ENCODE peak calls at places on chromosomes 5 and 9, in nine cellular contexts. One of them, this sample, is unnamed.

GRCh38 chr9:131960805-131961495 is 118.7 kb downstream of the MED27 start:
- DNase-seq in breast epithelium: no peak
- DNase-seq in anterior cingulate cortex: peak; percentile 43
- DNase-seq in AG09319: no peak
- DNase-seq in SJCRH30: peak; percentile 53
- DNase-seq in NCI-H524 treated with DMSO at 0.1 percent for 48 hours: no peak
- DNase-seq in stimulated activated CD4-positive, alpha-beta T cell treated with anti-CD3 and anti-CD28 coated beads, Interleukin-2, amount 100 ng/mL, for 48 hours: no peak
- DNase-seq in GM18507: no peak
- DNase-seq in non-pigmented ciliary epithelial cell: no peak
- DNase-seq in this sample: no peak

GRCh38 chr5:149938791-149939358 is 5.7 kb downstream of the PDE6A start:
- DNase-seq in AG09319: peak; percentile 37
- DNase-seq in anterior cingulate cortex: no peak
- DNase-seq in SJCRH30: no peak
- DNase-seq in non-pigmented ciliary epithelial cell: peak; percentile 51
- DNase-seq in breast epithelium: peak; percentile 69
- DNase-seq in NCI-H524 treated with DMSO at 0.1 percent for 48 hours: no peak
- DNase-seq in stimulated activated CD4-positive, alpha-beta T cell treated with anti-CD3 and anti-CD28 coated beads, Interleukin-2, amount 100 ng/mL, for 48 hours: no peak
- DNase-seq in GM18507: no peak
- DNase-seq in this sample: no peak

GRCh38 chr5:15515229-15515628 is 15.2 kb downstream of the FBXL7 start:
- DNase-seq in AG09319: no peak
- DNase-seq in non-pigmented ciliary epithelial cell: no peak
- DNase-seq in SJCRH30: no peak
- DNase-seq in GM18507: no peak
- DNase-seq in NCI-H524 treated with DMSO at 0.1 percent for 48 hours: no peak
- DNase-seq in breast epithelium: no peak
- DNase-seq in anterior cingulate cortex: no peak
- DNase-seq in stimulated activated CD4-positive, alpha-beta T cell treated with anti-CD3 and anti-CD28 coated beads, Interleukin-2, amount 100 ng/mL, for 48 hours: no peak
- DNase-seq in this sample: no peak

GRCh38 chr9:71663216-71663615 is 105.1 kb downstream of the CEMIP2 start:
- DNase-seq in NCI-H524 treated with DMSO at 0.1 percent for 48 hours: no peak
- DNase-seq in SJCRH30: peak; percentile 42
- DNase-seq in non-pigmented ciliary epithelial cell: no peak
- DNase-seq in anterior cingulate cortex: no peak
- DNase-seq in AG09319: no peak
- DNase-seq in breast epithelium: no peak
- DNase-seq in stimulated activated CD4-positive, alpha-beta T cell treated with anti-CD3 and anti-CD28 coated beads, Interleukin-2, amount 100 ng/mL, for 48 hours: no peak
- DNase-seq in GM18507: no peak
- DNase-seq in this sample: no peak

GRCh38 chr5:6322163-6322713 is 56.1 kb downstream of the MED10 start:
- DNase-seq in stimulated activated CD4-positive, alpha-beta T cell treated with anti-CD3 and anti-CD28 coated beads, Interleukin-2, amount 100 ng/mL, for 48 hours: no peak
- DNase-seq in GM18507: no peak
- DNase-seq in AG09319: no peak
- DNase-seq in non-pigmented ciliary epithelial cell: no peak
- DNase-seq in NCI-H524 treated with DMSO at 0.1 percent for 48 hours: no peak
- DNase-seq in breast epithelium: no peak
- DNase-seq in SJCRH30: no peak
- DNase-seq in anterior cingulate cortex: no peak
- DNase-seq in this sample: no peak

GRCh38 chr5:78886650-78887230 is 98.4 kb downstream of the ARSB start:
- DNase-seq in AG09319: no peak
- DNase-seq in non-pigmented ciliary epithelial cell: no peak
- DNase-seq in anterior cingulate cortex: no peak
- DNase-seq in NCI-H524 treated with DMSO at 0.1 percent for 48 hours: no peak
- DNase-seq in GM18507: no peak
- DNase-seq in SJCRH30: no peak
- DNase-seq in stimulated activated CD4-positive, alpha-beta T cell treated with anti-CD3 and anti-CD28 coated beads, Interleukin-2, amount 100 ng/mL, for 48 hours: no peak
- DNase-seq in breast epithelium: no peak
- DNase-seq in this sample: no peak

GRCh38 chr5:176673651-176674583 is 26.6 kb downstream of the TSPAN17 start:
- DNase-seq in breast epithelium: no peak
- DNase-seq in non-pigmented ciliary epithelial cell: no peak
- DNase-seq in NCI-H524 treated with DMSO at 0.1 percent for 48 hours: no peak
- DNase-seq in stimulated activated CD4-positive, alpha-beta T cell treated with anti-CD3 and anti-CD28 coated beads, Interleukin-2, amount 100 ng/mL, for 48 hours: no peak
- DNase-seq in GM18507: no peak
- DNase-seq in AG09319: no peak
- DNase-seq in anterior cingulate cortex: no peak
- DNase-seq in SJCRH30: no peak
- DNase-seq in this sample: no peak

GRCh38 chr5:56123531-56124243 is 109.4 kb downstream of the ANKRD55 start:
- DNase-seq in AG09319: peak; percentile 96
- DNase-seq in non-pigmented ciliary epithelial cell: peak; percentile 99
- DNase-seq in GM18507: no peak
- DNase-seq in SJCRH30: peak; percentile 70
- DNase-seq in breast epithelium: no peak
- DNase-seq in NCI-H524 treated with DMSO at 0.1 percent for 48 hours: no peak
- DNase-seq in anterior cingulate cortex: no peak
- DNase-seq in stimulated activated CD4-positive, alpha-beta T cell treated with anti-CD3 and anti-CD28 coated beads, Interleukin-2, amount 100 ng/mL, for 48 hours: no peak
- DNase-seq in this sample: no peak

GRCh38 chr5:141605523-141606277 is 13.1 kb downstream of the DIAPH1 start:
- DNase-seq in breast epithelium: no peak
- DNase-seq in AG09319: no peak
- DNase-seq in stimulated activated CD4-positive, alpha-beta T cell treated with anti-CD3 and anti-CD28 coated beads, Interleukin-2, amount 100 ng/mL, for 48 hours: peak; percentile 49
- DNase-seq in NCI-H524 treated with DMSO at 0.1 percent for 48 hours: no peak
- DNase-seq in SJCRH30: no peak
- DNase-seq in GM18507: peak; percentile 48
- DNase-seq in anterior cingulate cortex: no peak
- DNase-seq in non-pigmented ciliary epithelial cell: no peak
- DNase-seq in this sample: peak; percentile 20

This sample was measured in GM12891.